ENCODE peak calls at places on chromosome 17, in five cellular contexts. Y, L, P, K and N are unnamed samples.

GRCh38 chr17:68514809-68515208 is 2.6 kb downstream of the PRKAR1A start:
- DNase-seq in Y (peak; percentile 56), L (no peak), P (no peak), K (peak; percentile 56), N (peak; percentile 76)

GRCh38 chr17:17913695-17914332 is 58.4 kb downstream of the TOM1L2 start:
- DNase-seq in Y (peak; percentile 90), L (peak; percentile 39), P (peak; percentile 56), K (peak; percentile 84), N (peak; percentile 79)

GRCh38 chr17:82696916-82697807 is 1.3 kb downstream of the RAB40B start:
- DNase-seq in Y (no peak), L (no peak), P (no peak), K (no peak), N (no peak)

GRCh38 chr17:17824119-17824779 is 12.5 kb downstream of the SREBF1 start:
- DNase-seq in Y (no peak), L (no peak), P (no peak), K (no peak), N (no peak)

GRCh38 chr17:35743911-35744328 is 9.1 kb downstream of the GAS2L2 start:
- DNase-seq in Y (peak; percentile 45), L (no peak), P (no peak), K (no peak), N (peak; percentile 28)

GRCh38 chr17:50686494-50687199 is 21.1 kb downstream of the ANKRD40 start:
- DNase-seq in Y (peak; percentile 93), L (peak; percentile 57), P (peak; percentile 93), K (peak; percentile 90), N (peak; percentile 27)

GRCh38 chr17:3025421-3026124 is 37.8 kb downstream of the OR1D5 start:
- DNase-seq in Y (no peak), L (no peak), P (no peak), K (no peak), N (no peak)

GRCh38 chr17:66567234-66568170 is 265.1 kb downstream of the PRKCA start:
- DNase-seq in Y (peak; percentile 94), L (no peak), P (peak; percentile 83), K (peak; percentile 93), N (peak; percentile 81)

GRCh38 chr17:44844390-44844830 is 3.3 kb upstream of the HIGD1B start:
- DNase-seq in Y (peak; percentile 30), L (no peak), P (no peak), K (peak; percentile 31), N (no peak)

GRCh38 chr17:80939151-80940145 is 52.2 kb upstream of the CHMP6 start:
- DNase-seq in Y (no peak), L (no peak), P (no peak), K (no peak), N (no peak)

GRCh38 chr17:77230436-77230830 is 89.7 kb downstream of the SEC14L1 start:
- DNase-seq in Y (no peak), L (no peak), P (no peak), K (no peak), N (no peak)

GRCh38 chr17:77225246-77225645 is 84.5 kb downstream of the SEC14L1 start:
- DNase-seq in Y (no peak), L (no peak), P (no peak), K (no peak), N (no peak)

GRCh38 chr17:77229786-77230435 is 89.1 kb downstream of the SEC14L1 start:
- DNase-seq in Y (no peak), L (no peak), P (no peak), K (no peak), N (no peak)

GRCh38 chr17:77228224-77229215 is 87.8 kb downstream of the SEC14L1 start:
- DNase-seq in Y (no peak), L (no peak), P (no peak), K (no peak), N (no peak)

GRCh38 chr17:77227461-77228223 is 86.9 kb downstream of the SEC14L1 start:
- DNase-seq in Y (no peak), L (no peak), P (no peak), K (no peak), N (no peak)
- TF ChIP-seq CTCF in Y (no peak), L (no peak), P (no peak), K (no peak), N (no peak)

GRCh38 chr17:60303406-60304099 is 88.4 kb downstream of the USP32 start:
- DNase-seq in Y (no peak), L (no peak), P (no peak), K (no peak), N (no peak)
- TF ChIP-seq CTCF in Y (no peak), L (no peak), P (no peak), K (no peak), N (no peak)

GRCh38 chr17:64080174-64080618 is 49.7 kb downstream of the ERN1 start:
- DNase-seq in Y (no peak), L (no peak), P (no peak), K (no peak), N (no peak)
- TF ChIP-seq CTCF in Y (no peak), L (no peak), P (no peak), K (no peak), N (no peak)

GRCh38 chr17:55795098-55795497 is 44.2 kb downstream of the PCTP start:
- DNase-seq in Y (no peak), L (no peak), P (no peak), K (no peak), N (no peak)

GRCh38 chr17:55793272-55793671 is 42.4 kb downstream of the PCTP start:
- DNase-seq in Y (no peak), L (no peak), P (no peak), K (no peak), N (no peak)

DNA sequence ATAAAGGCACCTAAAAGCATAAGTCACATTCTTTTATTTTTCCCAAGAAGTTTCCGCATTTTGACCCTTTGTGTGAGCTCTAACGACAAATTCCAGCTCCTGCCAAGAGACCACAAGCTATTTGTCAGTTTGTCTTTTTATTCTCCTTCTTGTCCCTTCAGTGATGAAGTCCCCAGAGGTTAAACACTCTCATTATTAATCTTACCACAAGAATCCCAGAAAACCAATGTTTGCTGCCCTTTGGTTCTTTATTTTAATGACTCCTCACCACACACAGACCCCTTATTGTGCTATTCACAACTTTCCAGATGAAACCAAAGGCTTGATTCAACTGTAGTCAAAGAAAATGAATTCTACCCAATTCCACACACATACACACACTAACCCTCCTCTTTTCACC is 43.8 kb downstream of the PCTP start:
- DNase-seq in Y (peak; percentile 6), L (no peak), P (no peak), K (peak; percentile 1), N (no peak)
- TF ChIP-seq CTCF in Y (no peak), L (no peak), P (no peak), K (no peak), N (no peak)

DNA sequence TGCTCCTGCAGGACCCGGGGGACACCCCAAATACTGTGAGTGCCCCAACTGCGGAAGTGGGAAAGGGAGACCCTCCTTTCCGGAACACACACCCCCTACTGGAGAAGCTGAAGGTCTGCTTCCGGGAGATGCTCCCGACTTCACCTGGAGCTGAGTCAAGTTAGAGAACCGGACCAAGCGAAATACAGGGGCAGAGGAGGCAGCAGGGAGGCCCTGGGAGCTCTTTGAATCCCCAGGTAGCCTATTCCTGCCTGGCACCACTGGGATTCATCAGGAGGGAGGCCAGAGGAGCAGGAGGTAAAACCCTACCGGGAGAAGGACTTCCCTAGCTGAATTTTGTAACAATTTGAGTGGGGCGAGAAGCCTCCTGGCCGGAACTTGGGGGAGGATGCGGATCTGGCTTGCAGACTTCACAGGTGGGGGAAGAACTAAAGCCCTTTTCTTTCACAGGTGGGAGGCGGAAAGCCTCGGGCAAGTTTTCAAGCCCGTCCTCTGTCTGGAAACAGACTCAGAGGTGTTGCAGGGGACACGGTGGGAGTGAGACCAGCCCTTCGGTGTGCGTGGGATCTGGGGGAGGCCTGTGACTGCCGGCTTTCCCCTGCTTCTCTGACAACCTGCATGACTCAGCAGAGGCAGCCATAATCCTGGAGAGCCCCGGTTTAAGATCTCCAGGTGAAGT is 22.4 kb upstream of the TEKT1 start:
- DNase-seq in Y (no peak), L (no peak), P (no peak), K (no peak), N (no peak)
- TF ChIP-seq CTCF in Y (peak; percentile 22), L (peak; percentile 18), P (no peak), K (no peak), N (peak; percentile 42)

DNA sequence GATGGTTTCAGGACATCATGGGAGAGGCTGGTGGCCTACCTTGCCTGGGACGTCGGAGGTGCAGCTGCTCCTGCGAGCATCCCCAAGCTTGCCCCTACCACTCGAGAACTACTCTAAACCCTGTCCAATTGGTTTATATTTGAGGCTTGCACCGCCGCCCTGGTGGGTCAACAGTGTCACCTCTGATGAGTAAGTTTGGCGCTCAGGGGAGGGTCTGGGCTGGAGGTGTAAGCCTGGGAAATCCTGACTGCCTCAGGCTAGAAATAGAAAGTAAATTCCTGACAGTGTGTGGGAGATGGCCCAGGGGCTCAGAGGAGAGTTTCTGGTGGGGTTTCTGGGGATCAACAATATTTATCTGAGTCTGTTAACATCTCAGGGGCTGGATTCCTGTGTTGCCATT is 48.2 kb downstream of the CCDC42 start:
- DNase-seq in Y (peak; percentile 64), L (no peak), P (no peak), K (peak; percentile 55), N (no peak)
- TF ChIP-seq CTCF in Y (no peak), L (no peak), P (no peak), K (no peak), N (no peak)

DNA sequence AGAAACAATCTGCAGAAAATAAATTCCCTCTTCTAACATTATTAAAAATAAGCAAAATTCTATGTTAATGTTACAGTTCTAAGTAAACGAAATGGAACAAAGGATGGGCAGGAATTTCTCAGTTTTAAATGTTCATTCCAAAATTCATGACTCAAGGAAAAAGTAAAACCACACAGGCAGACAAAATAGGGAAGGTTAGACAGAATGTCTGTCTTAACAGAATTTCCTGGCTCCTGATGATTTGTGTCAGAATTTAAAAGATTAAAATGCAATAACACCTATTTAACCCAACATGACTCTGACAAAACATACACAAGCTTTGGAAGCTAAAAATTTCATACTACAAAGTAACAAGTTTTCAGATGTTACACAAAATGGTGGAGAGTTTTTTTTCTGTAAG is 42.8 kb downstream of the SPOP start:
- DNase-seq in Y (peak; percentile 55), L (no peak), P (no peak), K (peak; percentile 43), N (no peak)
- TF ChIP-seq CTCF in Y (no peak), L (no peak), P (no peak), K (no peak), N (no peak)

DNA sequence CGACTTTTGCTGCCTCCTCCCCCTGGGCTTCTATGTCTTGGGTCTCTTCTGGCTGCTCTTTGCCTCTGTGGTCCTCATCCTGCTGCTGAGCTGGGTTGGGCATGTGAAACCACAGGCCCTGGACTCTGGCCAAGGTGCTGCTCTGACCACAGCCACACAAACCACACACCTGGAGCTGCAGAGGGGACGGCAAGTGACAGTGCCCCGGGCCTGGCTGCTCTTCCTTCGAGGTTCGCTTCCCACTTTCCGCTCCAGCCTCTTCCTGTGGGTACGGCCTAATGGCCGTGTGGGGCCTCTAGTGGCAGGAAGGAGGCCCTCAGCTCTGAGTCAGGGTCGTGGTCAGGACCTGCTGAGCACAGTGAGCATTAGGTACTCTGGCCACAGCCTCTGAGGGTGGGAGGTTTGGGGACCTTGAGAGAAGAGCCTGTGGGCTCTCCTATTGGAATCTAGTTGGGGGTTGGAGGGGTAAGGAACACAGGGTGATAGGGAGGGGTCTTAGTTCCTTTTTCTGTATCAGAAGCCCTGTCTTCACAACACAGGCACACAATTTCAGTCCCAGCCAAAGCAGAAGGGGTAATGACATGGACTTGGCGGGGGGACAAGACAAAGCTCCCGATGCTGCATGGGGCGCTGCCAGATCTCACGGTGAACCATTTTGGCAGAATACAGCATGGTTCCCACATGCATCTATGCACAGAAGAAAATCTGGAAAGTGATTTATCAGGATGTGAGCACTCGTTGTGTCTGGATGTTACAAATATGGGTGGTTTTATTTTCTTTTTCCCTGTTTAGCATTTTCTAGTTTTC is 2.3 kb downstream of the GP1BA start:
- DNase-seq in Y (peak; percentile 58), L (no peak), P (peak; percentile 33), K (peak; percentile 35), N (peak; percentile 33)
- TF ChIP-seq CTCF in Y (peak; percentile 48), L (peak; percentile 28), P (no peak), K (peak; percentile 28), N (peak; percentile 70)

GRCh38 chr17:77526259-77526711 is 385.5 kb downstream of the SEC14L1 start:
- DNase-seq in Y (no peak), L (no peak), P (no peak), K (no peak), N (no peak)
- TF ChIP-seq CTCF in Y (no peak), L (no peak), P (no peak), K (no peak), N (no peak)